ENCODE peak calls at places on chromosomes 3 and 15, in six cellular contexts. F, G, H, S, L and O are unnamed samples.

GRCh38 chr15:88664151-88664778 is 25.4 kb downstream of the ISG20 start:
- DNase-seq in F (no peak), G (no peak), H (peak), S (no peak), L (peak), O (no peak)

GRCh38 chr15:44654858-44655257 is 8.6 kb downstream of the SPG11 start:
- DNase-seq in F (no peak), G (no peak), H (no peak), S (no peak), L (no peak), O (no peak)

GRCh38 chr3:55721716-55722484 is 234.8 kb upstream of the WNT5A start:
- DNase-seq in F (peak), G (peak), H (no peak), S (peak), L (no peak), O (no peak)

GRCh38 chr15:63474810-63475316 is 29.5 kb upstream of the USP3 start:
- DNase-seq in F (no peak), G (no peak), H (no peak), S (no peak), L (no peak), O (peak)

GRCh38 chr3:152113413-152113812 is 155.3 kb upstream of the MBNL1 start:
- DNase-seq in F (no peak), G (no peak), H (no peak), S (no peak), L (no peak), O (no peak)

GRCh38 chr3:113695426-113695817 is 1.0 kb downstream of the USF3 start:
- DNase-seq in F (no peak), G (no peak), H (no peak), S (no peak), L (no peak), O (no peak)

GRCh38 chr15:63089260-63090043 is 32.2 kb upstream of the LACTB start:
- DNase-seq in F (no peak), G (peak), H (no peak), S (no peak), L (no peak), O (no peak)

GRCh38 chr15:36136054-36136453 is 443.4 kb upstream of the CDIN1 start:
- DNase-seq in F (no peak), G (no peak), H (no peak), S (no peak), L (no peak), O (no peak)

GRCh38 chr3:166274342-166274741 is 437.1 kb upstream of the BCHE start:
- DNase-seq in F (no peak), G (no peak), H (no peak), S (no peak), L (no peak), O (no peak)

GRCh38 chr3:39433642-39434041 is 27.1 kb downstream of the RPSA start:
- DNase-seq in F (no peak), G (no peak), H (no peak), S (no peak), L (no peak), O (no peak)

GRCh38 chr3:71391361-71391760 is 192.2 kb downstream of the FOXP1 start:
- DNase-seq in F (no peak), G (no peak), H (no peak), S (no peak), L (no peak), O (no peak)

GRCh38 chr3:4071481-4072184 is 231.5 kb upstream of the SETMAR start:
- DNase-seq in F (no peak), G (no peak), H (no peak), S (no peak), L (no peak), O (no peak)

GRCh38 chr3:110526732-110527727 is 544.6 kb upstream of the NECTIN3 start:
- DNase-seq in F (no peak), G (no peak), H (no peak), S (no peak), L (peak), O (no peak)

GRCh38 chr3:129695203-129695602 is 88.7 kb upstream of the PLXND1 start:
- DNase-seq in F (no peak), G (no peak), H (no peak), S (peak), L (no peak), O (no peak)

GRCh38 chr15:79973445-79974180 is 2.6 kb upstream of the BCL2A1 start:
- DNase-seq in F (no peak), G (no peak), H (no peak), S (no peak), L (no peak), O (no peak)

GRCh38 chr15:25510146-25510545 is 71.3 kb upstream of the UBE3A start:
- DNase-seq in F (no peak), G (no peak), H (no peak), S (no peak), L (no peak), O (no peak)

GRCh38 chr15:48402778-48403177 is 71.5 kb downstream of the DUT start:
- DNase-seq in F (no peak), G (no peak), H (no peak), S (no peak), L (no peak), O (no peak)

GRCh38 chr15:48409623-48410022 is 78.4 kb downstream of the DUT start:
- DNase-seq in F (no peak), G (no peak), H (no peak), S (no peak), L (no peak), O (no peak)

GRCh38 chr15:48408337-48408736 is 77.1 kb downstream of the DUT start:
- DNase-seq in F (no peak), G (no peak), H (no peak), S (no peak), L (no peak), O (no peak)

GRCh38 chr15:48406240-48406891 is 75.1 kb downstream of the DUT start:
- DNase-seq in F (no peak), G (no peak), H (no peak), S (no peak), L (no peak), O (no peak)

GRCh38 chr15:48406911-48407310 is 75.7 kb downstream of the DUT start:
- DNase-seq in F (no peak), G (no peak), H (no peak), S (no peak), L (no peak), O (no peak)
- TF ChIP-seq CTCF in F (peak), G (no peak), H (no peak), S (no peak), L (no peak), O (no peak)

DNA sequence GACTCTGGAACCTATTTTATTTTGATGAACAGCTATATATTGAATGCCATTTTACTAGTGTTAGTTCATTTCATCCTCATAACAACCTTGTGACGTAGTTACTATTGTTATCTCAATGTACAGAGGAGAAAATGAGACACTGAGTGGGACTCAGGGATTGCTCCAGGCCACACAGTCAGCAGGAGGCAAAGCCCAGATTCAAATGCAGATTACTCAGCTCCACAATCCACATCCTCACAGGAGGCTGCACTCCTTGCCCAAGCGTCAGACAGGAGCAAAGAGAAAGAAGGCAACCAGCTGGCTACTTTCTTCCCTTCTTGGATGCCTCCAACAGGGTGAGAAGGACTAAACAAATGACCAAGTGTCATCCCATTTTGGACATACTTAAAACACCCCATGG is 92.0 kb upstream of the CCDC54 start:
- DNase-seq in F (no peak), G (no peak), H (no peak), S (no peak), L (no peak), O (no peak)
- TF ChIP-seq CTCF in F (no peak), G (no peak), H (no peak), S (no peak), L (no peak), O (no peak)

DNA sequence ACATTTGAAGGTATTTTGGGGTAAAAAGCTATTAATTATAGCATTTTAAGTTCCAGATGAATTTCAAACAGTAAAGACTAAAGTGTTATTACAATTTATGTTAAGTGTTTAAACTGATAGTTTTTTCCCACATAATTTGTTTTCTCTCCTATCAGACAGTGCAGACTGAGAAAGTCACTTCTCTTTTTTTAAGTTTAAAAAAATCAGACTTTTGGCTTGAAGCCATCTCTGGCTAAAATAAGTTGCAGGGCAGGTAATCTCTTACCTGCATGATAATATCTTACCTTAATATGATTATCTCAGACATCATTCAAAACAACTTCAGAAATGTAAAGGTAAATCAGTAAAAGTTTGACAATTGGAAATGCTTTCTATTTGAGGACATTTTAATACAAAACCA is 21.5 kb upstream of the RAB6B start:
- DNase-seq in F (no peak), G (no peak), H (no peak), S (no peak), L (no peak), O (no peak)
- TF ChIP-seq CTCF in F (no peak), G (no peak), H (no peak), S (no peak), L (no peak), O (no peak)

DNA sequence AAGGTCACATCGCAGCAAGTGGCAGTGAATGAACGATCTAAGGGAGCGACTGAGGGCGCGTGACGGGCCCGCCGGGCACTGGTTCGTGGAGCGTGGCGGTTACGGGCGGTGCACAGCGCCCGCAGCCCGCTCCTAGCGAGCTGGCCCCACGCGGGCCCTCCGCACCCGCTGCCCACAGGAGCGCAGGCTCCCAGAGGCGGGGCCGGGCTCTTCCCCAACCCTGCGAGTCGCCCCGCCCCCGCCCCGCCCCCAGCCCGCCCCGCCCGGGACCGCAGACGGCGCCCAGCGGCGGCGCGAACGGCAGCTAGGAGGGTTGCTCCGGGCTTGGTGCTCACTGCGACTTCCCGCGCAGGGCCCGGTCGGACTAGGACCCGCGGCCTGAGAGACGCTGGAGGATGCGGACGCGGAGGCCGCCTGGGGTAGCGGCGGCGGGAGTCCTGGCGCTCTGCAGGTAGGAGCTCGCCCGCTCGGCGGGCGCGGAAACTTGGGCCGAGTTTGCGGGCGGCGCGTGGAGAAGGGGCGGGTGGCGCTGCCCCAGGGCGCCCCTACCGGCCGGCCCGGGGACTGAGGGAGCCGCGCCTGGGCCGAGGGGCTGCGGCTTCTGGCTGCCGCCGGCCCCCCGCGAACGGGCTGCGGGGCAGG is at the start of gene C15orf39:
- DNase-seq in F (peak), G (peak), H (peak), S (peak), L (peak), O (no peak)
- TF ChIP-seq CTCF in F (peak), G (peak), H (peak), S (peak), L (peak), O (peak)

GRCh38 chr3:111899966-111900365 is 40.9 kb downstream of the PHLDB2 start:
- DNase-seq in F (no peak), G (no peak), H (no peak), S (no peak), L (no peak), O (no peak)

GRCh38 chr3:111890051-111890580 is 31.1 kb downstream of the PHLDB2 start:
- DNase-seq in F (no peak), G (no peak), H (no peak), S (no peak), L (no peak), O (no peak)

GRCh38 chr3:111892070-111892469 is 33.0 kb downstream of the PHLDB2 start:
- DNase-seq in F (no peak), G (no peak), H (no peak), S (no peak), L (no peak), O (no peak)

GRCh38 chr3:111895079-111895478 is 36.0 kb downstream of the PHLDB2 start:
- DNase-seq in F (no peak), G (no peak), H (no peak), S (no peak), L (peak), O (no peak)
- TF ChIP-seq CTCF in F (peak), G (no peak), H (peak), S (no peak), L (no peak), O (peak)

DNA sequence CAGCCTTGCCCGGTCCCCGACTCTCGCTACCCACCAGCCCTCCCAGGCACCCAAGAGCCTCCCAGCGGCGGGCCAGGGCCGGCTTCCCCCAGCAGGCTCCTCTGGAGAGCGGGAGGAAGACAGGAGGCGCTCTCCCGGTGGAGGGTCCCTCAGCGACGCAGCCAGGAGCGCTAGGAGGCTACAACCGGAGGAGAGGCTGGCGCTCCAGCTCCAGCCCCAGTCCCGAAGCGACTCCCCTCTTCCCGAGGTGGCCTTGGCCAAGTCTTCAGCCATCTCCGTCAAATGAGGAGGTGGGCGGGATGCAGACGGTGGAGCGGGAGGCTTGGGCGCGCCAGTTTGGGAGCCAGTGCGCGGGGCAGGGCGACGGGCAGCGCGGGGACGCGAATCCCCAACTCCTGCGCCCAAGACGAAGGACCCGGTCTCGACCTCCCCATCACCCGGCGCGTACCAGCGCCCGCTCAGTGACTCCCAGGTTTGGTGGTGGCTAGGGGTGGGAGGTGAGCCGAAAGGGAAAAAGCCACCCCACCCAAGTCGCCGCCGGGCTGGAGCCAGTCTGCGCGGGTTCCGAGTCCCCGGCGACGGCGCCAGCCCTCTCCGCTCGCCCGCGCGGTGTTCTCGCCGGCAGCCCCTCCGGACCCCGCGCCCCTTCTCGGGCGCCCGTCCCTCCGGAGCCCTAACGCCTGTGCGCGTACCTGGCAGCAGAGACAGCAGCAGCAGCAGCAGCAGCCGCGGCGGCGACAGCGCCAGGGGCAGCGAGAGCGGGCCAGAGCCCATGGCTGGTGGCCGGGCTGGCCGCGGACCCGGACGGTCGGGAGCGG is 566 bp downstream of the CHRNA3 start:
- DNase-seq in F (peak), G (no peak), H (no peak), S (no peak), L (no peak), O (no peak)
- TF ChIP-seq CTCF in F (peak), G (no peak), H (no peak), S (no peak), L (no peak), O (peak)

GRCh38 chr3:155978324-155978723 is 107.9 kb downstream of the GMPS start:
- DNase-seq in F (no peak), G (no peak), H (no peak), S (no peak), L (no peak), O (no peak)
- TF ChIP-seq CTCF in F (peak), G (no peak), H (peak), S (no peak), L (no peak), O (peak)

GRCh38 chr15:28989239-28989830 is 103.6 kb downstream of the APBA2 start:
- DNase-seq in F (no peak), G (no peak), H (peak), S (no peak), L (no peak), O (no peak)
- TF ChIP-seq CTCF in F (no peak), G (no peak), H (peak), S (no peak), L (no peak), O (peak)

DNA sequence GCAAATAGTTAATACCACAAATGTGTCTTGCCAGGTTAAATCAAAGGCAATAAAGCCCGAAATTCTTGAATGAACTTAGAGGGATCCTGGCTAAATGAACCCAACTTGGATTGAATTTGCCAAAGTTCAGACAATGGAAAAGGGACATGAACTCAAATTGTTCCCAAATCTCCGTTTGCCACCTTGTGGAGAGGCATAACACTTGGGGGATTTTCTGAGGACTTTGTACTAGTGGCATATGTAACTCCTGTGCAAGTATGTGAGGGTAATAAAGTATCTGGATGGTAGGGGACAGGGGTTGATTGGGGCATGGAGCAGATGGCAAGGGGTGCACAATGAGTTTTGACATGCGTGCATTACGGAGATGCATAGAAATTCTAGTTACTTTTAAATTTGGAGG is 1.3 kb upstream of the TCAIM start:
- DNase-seq in F (no peak), G (no peak), H (no peak), S (no peak), L (no peak), O (no peak)
- TF ChIP-seq CTCF in F (no peak), G (no peak), H (no peak), S (no peak), L (no peak), O (no peak)

DNA sequence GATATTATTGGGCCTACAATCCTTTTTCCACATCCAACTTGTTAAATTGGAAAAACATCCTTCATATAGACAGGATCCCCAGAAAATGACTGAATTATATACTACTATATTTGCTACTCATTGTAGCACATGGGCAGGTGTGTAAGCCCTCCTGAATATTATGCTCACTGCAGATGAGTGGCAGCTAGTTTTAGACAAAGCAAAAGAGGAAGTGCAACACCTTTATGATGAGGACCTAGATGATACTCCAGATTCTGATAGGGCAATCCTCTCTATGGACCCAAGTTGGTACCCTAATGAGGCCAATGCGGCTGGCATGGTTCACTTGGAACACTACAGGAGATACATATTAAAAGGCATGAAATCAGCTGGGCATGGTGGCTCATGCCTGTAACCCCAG is 119.1 kb upstream of the PLCL2 start:
- DNase-seq in F (no peak), G (no peak), H (no peak), S (no peak), L (no peak), O (no peak)
- TF ChIP-seq CTCF in F (no peak), G (no peak), H (no peak), S (no peak), L (no peak), O (no peak)